ENCODE peak calls at places on chromosomes 2 and 18, in seven cellular contexts. One of them, this sample, is unnamed.

GRCh38 chr2:8046849-8047248 is 635.0 kb upstream of the ID2 start:
- DNase-seq in fibroblast of villous mesenchyme: no peak
- DNase-seq in lower leg skin: no peak
- DNase-seq in AG09309: no peak
- DNase-seq in AG04449: no peak
- DNase-seq in cardiac fibroblast: no peak
- DNase-seq in right lobe of liver: no peak
- DNase-seq in this sample: no peak

GRCh38 chr2:68319397-68320117 is at the start of gene CNRIP1:
- DNase-seq in cardiac fibroblast: peak
- DNase-seq in fibroblast of villous mesenchyme: peak
- DNase-seq in right lobe of liver: peak
- DNase-seq in lower leg skin: peak
- DNase-seq in AG09309: peak
- DNase-seq in AG04449: no peak
- DNase-seq in this sample: peak

GRCh38 chr2:224039080-224039769 is at the start of gene SERPINE2:
- DNase-seq in AG09309: peak
- DNase-seq in lower leg skin: peak
- DNase-seq in fibroblast of villous mesenchyme: peak
- DNase-seq in AG04449: no peak
- DNase-seq in cardiac fibroblast: peak
- DNase-seq in right lobe of liver: peak
- DNase-seq in this sample: peak

GRCh38 chr2:108436976-108437375 is 12.0 kb upstream of the GCC2 start:
- DNase-seq in fibroblast of villous mesenchyme: no peak
- DNase-seq in right lobe of liver: no peak
- DNase-seq in cardiac fibroblast: no peak
- DNase-seq in lower leg skin: no peak
- DNase-seq in AG09309: no peak
- DNase-seq in AG04449: no peak
- DNase-seq in this sample: no peak

GRCh38 chr18:48139427-48140347 is 209.2 kb upstream of the SMAD2 start:
- DNase-seq in AG09309: no peak
- DNase-seq in AG04449: no peak
- DNase-seq in cardiac fibroblast: no peak
- DNase-seq in fibroblast of villous mesenchyme: no peak
- DNase-seq in right lobe of liver: no peak
- DNase-seq in lower leg skin: peak
- DNase-seq in this sample: peak

GRCh38 chr18:79614211-79615028 is 65.2 kb upstream of the CTDP1 start:
- DNase-seq in fibroblast of villous mesenchyme: no peak
- DNase-seq in right lobe of liver: peak
- DNase-seq in cardiac fibroblast: no peak
- DNase-seq in AG09309: no peak
- DNase-seq in lower leg skin: no peak
- DNase-seq in AG04449: no peak
- DNase-seq in this sample: no peak

GRCh38 chr2:138244400-138245001 is 257.1 kb upstream of the SPOPL start:
- DNase-seq in right lobe of liver: no peak
- DNase-seq in cardiac fibroblast: peak
- DNase-seq in lower leg skin: peak
- DNase-seq in AG04449: no peak
- DNase-seq in fibroblast of villous mesenchyme: no peak
- DNase-seq in AG09309: no peak
- DNase-seq in this sample: peak

GRCh38 chr2:147045113-147045512 is 799.7 kb upstream of the ACVR2A start:
- DNase-seq in fibroblast of villous mesenchyme: peak
- DNase-seq in AG09309: no peak
- DNase-seq in AG04449: no peak
- DNase-seq in cardiac fibroblast: peak
- DNase-seq in lower leg skin: no peak
- DNase-seq in right lobe of liver: no peak
- DNase-seq in this sample: peak

GRCh38 chr2:102166189-102166845 is 20.5 kb upstream of the IL1RL2 start:
- DNase-seq in lower leg skin: no peak
- DNase-seq in AG09309: peak
- DNase-seq in AG04449: peak
- DNase-seq in cardiac fibroblast: peak
- DNase-seq in fibroblast of villous mesenchyme: peak
- DNase-seq in right lobe of liver: no peak
- DNase-seq in this sample: peak

GRCh38 chr2:215736653-215737290 is 276.6 kb downstream of the MREG start:
- DNase-seq in AG09309: peak
- DNase-seq in lower leg skin: no peak
- DNase-seq in AG04449: no peak
- DNase-seq in cardiac fibroblast: peak
- DNase-seq in right lobe of liver: no peak
- DNase-seq in fibroblast of villous mesenchyme: peak
- DNase-seq in this sample: peak

GRCh38 chr2:76938153-76938552 is 584.0 kb downstream of the LRRTM4 start:
- DNase-seq in AG09309: no peak
- DNase-seq in AG04449: no peak
- DNase-seq in cardiac fibroblast: no peak
- DNase-seq in right lobe of liver: no peak
- DNase-seq in lower leg skin: no peak
- DNase-seq in fibroblast of villous mesenchyme: no peak
- DNase-seq in this sample: no peak

GRCh38 chr2:203804070-203804469 is 63.5 kb upstream of the CTLA4 start:
- DNase-seq in fibroblast of villous mesenchyme: peak
- DNase-seq in cardiac fibroblast: peak
- DNase-seq in AG04449: peak
- DNase-seq in right lobe of liver: no peak
- DNase-seq in lower leg skin: no peak
- DNase-seq in AG09309: peak
- DNase-seq in this sample: peak

GRCh38 chr2:85873679-85874078 is 15.1 kb downstream of the ST3GAL5 start:
- DNase-seq in lower leg skin: no peak
- DNase-seq in right lobe of liver: no peak
- DNase-seq in AG09309: no peak
- DNase-seq in cardiac fibroblast: no peak
- DNase-seq in fibroblast of villous mesenchyme: no peak
- DNase-seq in AG04449: no peak
- DNase-seq in this sample: no peak

GRCh38 chr2:149342509-149342908 is 12.1 kb downstream of the LYPD6 start:
- DNase-seq in AG04449: no peak
- DNase-seq in cardiac fibroblast: no peak
- DNase-seq in lower leg skin: no peak
- DNase-seq in fibroblast of villous mesenchyme: no peak
- DNase-seq in AG09309: no peak
- DNase-seq in right lobe of liver: no peak
- DNase-seq in this sample: no peak

GRCh38 chr18:70758780-70759179 is 469.9 kb downstream of the SOCS6 start:
- DNase-seq in right lobe of liver: no peak
- DNase-seq in cardiac fibroblast: no peak
- DNase-seq in AG04449: no peak
- DNase-seq in lower leg skin: no peak
- DNase-seq in fibroblast of villous mesenchyme: no peak
- DNase-seq in AG09309: no peak
- DNase-seq in this sample: no peak

DNA sequence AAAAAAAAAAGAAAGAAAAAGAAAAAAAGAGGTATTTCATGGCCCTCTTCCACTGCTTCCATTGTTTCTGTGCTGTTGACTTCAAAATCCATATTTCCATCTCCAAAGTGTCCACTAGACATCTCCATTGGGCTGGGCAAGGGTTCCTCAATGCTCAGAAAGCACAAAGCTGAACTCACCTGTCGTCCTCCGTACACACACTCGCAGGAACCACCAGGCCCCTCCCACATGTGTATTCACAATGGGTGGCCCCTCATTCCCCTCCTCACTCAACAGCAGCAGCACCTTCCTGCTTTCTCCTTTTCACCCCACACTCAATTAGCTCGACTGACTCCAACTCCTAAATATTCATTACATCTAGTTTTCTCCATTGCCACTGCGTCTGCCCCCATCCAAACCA is 25.3 kb downstream of the OSBPL1A start:
- DNase-seq in fibroblast of villous mesenchyme: no peak
- DNase-seq in AG09309: no peak
- DNase-seq in lower leg skin: no peak
- DNase-seq in right lobe of liver: no peak
- DNase-seq in cardiac fibroblast: no peak
- DNase-seq in AG04449: no peak
- DNase-seq in this sample: no peak
- H3K4me3 ChIP-seq in fibroblast of villous mesenchyme: no peak
- H3K4me3 ChIP-seq in AG09309: no peak
- H3K4me3 ChIP-seq in lower leg skin: no peak
- H3K4me3 ChIP-seq in right lobe of liver: no peak
- H3K4me3 ChIP-seq in cardiac fibroblast: no peak
- H3K4me3 ChIP-seq in AG04449: no peak
- H3K4me3 ChIP-seq in this sample: no peak

DNA sequence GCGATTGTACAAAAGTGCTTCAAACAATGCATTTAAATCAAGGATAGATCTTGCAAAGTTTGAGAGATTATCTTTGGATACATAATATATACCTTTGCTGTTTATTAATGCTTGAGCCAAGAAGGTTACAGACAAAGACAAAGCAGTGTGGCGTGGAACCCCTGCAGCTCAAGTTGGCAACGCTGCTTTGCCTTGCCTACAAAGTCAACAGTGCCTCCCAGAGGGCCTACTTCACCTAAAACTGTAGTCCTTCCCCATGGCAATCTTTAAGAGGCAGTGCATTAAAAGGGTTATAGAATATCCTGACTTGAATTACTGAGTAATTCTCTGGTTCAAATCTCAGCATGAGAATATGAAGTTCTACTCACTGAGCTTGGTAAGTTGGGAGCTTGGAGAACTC is 96.7 kb downstream of the MYT1L start:
- DNase-seq in AG04449: no peak
- DNase-seq in right lobe of liver: no peak
- DNase-seq in cardiac fibroblast: no peak
- DNase-seq in AG09309: no peak
- DNase-seq in fibroblast of villous mesenchyme: no peak
- DNase-seq in lower leg skin: no peak
- DNase-seq in this sample: no peak
- TF ChIP-seq CTCF in AG04449: no peak
- TF ChIP-seq CTCF in right lobe of liver: no peak
- TF ChIP-seq CTCF in cardiac fibroblast: no peak
- TF ChIP-seq CTCF in AG09309: no peak
- TF ChIP-seq CTCF in fibroblast of villous mesenchyme: no peak
- TF ChIP-seq CTCF in lower leg skin: no peak
- TF ChIP-seq CTCF in this sample: no peak

DNA sequence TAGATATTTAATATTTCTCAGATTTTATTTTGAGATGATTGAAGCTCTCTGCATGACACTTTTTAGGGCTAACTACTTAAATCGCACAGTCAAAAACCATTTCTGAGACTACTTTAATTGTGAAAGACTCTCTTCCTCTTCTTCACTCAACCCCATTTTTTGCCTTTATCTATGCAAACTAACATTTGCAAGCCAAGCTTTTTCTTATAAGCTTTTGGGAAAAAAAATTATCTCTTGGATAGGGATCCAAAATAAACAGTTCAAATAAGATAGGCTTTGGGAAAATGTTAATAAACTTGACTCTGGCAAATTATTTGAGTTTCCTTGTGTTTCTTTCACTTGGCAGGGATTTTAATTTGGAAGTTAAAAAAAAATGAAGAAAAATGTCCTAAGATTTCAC is 9.0 kb upstream of the COL3A1 start:
- DNase-seq in AG04449: no peak
- DNase-seq in AG09309: no peak
- DNase-seq in right lobe of liver: no peak
- DNase-seq in cardiac fibroblast: peak
- DNase-seq in lower leg skin: no peak
- DNase-seq in fibroblast of villous mesenchyme: no peak
- DNase-seq in this sample: no peak
- H3K4me3 ChIP-seq in AG04449: no peak
- H3K4me3 ChIP-seq in AG09309: no peak
- H3K4me3 ChIP-seq in right lobe of liver: no peak
- H3K4me3 ChIP-seq in cardiac fibroblast: no peak
- H3K4me3 ChIP-seq in lower leg skin: no peak
- H3K4me3 ChIP-seq in fibroblast of villous mesenchyme: no peak
- H3K4me3 ChIP-seq in this sample: no peak

DNA sequence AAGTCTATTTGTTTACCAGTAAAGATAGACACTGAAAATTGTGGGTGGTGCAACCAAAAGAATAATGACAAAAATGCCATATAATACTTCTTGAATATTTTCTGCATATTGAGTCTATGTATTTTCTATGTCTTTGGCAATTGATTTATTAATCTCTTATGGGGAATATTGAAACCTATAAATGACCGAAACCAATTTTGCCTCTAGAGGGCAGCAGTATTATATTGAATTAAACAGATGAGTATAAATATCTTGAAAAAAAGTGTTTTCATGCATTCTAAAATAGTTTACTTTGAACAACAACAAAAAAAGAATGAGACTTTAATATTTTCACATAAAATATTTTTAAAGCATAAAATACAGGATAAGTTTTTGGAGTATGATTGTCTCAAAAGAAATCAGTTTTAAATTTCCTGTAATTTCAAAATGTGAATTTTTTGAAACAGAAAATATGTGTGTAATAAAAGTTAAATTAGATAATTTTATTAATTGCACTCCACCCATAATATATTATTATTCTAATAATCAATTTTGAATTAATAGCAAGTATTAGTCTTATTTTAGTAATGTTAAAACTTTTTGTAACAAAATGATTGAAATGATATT is 49.9 kb upstream of the CALCRL start:
- DNase-seq in AG04449: no peak
- DNase-seq in cardiac fibroblast: peak
- DNase-seq in AG09309: no peak
- DNase-seq in right lobe of liver: no peak
- DNase-seq in lower leg skin: no peak
- DNase-seq in fibroblast of villous mesenchyme: peak
- DNase-seq in this sample: peak
- TF ChIP-seq CTCF in AG04449: peak
- TF ChIP-seq CTCF in cardiac fibroblast: peak
- TF ChIP-seq CTCF in AG09309: peak
- TF ChIP-seq CTCF in right lobe of liver: peak
- TF ChIP-seq CTCF in lower leg skin: no peak
- TF ChIP-seq CTCF in fibroblast of villous mesenchyme: peak
- TF ChIP-seq CTCF in this sample: peak

DNA sequence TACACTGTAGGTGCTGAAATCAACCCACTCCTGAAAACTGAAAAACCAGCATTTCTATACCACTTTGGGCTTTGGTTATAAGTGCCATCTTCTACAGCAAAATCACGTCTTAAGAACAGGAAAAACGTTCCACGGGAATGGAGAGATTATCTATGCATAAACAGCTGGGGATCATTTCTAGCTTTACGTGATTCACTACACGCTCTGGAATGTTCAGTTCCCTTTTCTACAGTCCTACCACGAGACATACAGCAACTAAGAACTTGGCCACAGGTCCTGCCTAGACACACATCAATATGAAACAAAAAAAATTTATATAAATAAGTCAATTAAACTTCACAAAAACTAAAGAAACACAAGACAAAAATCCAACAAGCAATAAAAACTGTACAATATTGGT is 3.6 kb downstream of the CXCR4 start:
- DNase-seq in cardiac fibroblast: no peak
- DNase-seq in AG04449: no peak
- DNase-seq in AG09309: no peak
- DNase-seq in lower leg skin: no peak
- DNase-seq in right lobe of liver: no peak
- DNase-seq in fibroblast of villous mesenchyme: peak
- DNase-seq in this sample: no peak
- H3K4me3 ChIP-seq in cardiac fibroblast: no peak
- H3K4me3 ChIP-seq in AG04449: no peak
- H3K4me3 ChIP-seq in AG09309: no peak
- H3K4me3 ChIP-seq in lower leg skin: no peak
- H3K4me3 ChIP-seq in right lobe of liver: no peak
- H3K4me3 ChIP-seq in fibroblast of villous mesenchyme: no peak
- H3K4me3 ChIP-seq in this sample: no peak